ENCODE peak calls at places on chromosomes 3 and 15, in four cellular contexts. W, M, B and G are unnamed samples.

GRCh38 chr3:13878711-13879101 is 1.2 kb downstream of the WNT7A start:
- DNase-seq in W (no peak), M (no peak), B (no peak), G (no peak)

GRCh38 chr3:58711871-58712270 is 45.3 kb upstream of the FAM3D start:
- DNase-seq in W (no peak), M (no peak), B (no peak), G (no peak)

GRCh38 chr15:84671211-84671610 is 13.2 kb upstream of the NMB start:
- DNase-seq in W (no peak), M (peak; percentile 85), B (no peak), G (peak; percentile 80)

GRCh38 chr3:66413151-66413751 is 87.6 kb downstream of the LRIG1 start:
- DNase-seq in W (no peak), M (peak; percentile 63), B (no peak), G (peak; percentile 77)

GRCh38 chr3:143974181-143974876 is 2.7 kb downstream of the DIPK2A start:
- DNase-seq in W (no peak), M (no peak), B (no peak), G (no peak)

GRCh38 chr3:8239718-8240698 is 261.6 kb upstream of the LMCD1 start:
- DNase-seq in W (peak; percentile 5), M (peak; percentile 52), B (no peak), G (peak; percentile 20)

GRCh38 chr3:71323558-71323957 is 260.0 kb downstream of the FOXP1 start:
- DNase-seq in W (no peak), M (no peak), B (no peak), G (no peak)

GRCh38 chr3:156472150-156472549 is 82.8 kb downstream of the SSR3 start:
- DNase-seq in W (no peak), M (no peak), B (no peak), G (no peak)

GRCh38 chr15:40782609-40783227 is 12.9 kb downstream of the C15orf62 start:
- DNase-seq in W (peak; percentile 73), M (no peak), B (no peak), G (no peak)

GRCh38 chr15:31376511-31376910 is 49.9 kb downstream of the KLF13 start:
- DNase-seq in W (no peak), M (no peak), B (no peak), G (no peak)